ENCODE peak calls at places on chromosomes 5 and 9, in nine cellular contexts. One of them, this sample, is unnamed.

GRCh38 chr5:112125910-112126309 is 293.2 kb downstream of the EPB41L4A start:
- DNase-seq in Calu3: no peak
- DNase-seq in AG04450: no peak
- DNase-seq in HFFc6: no peak
- DNase-seq in CD8-positive, alpha-beta T cell: no peak
- DNase-seq in astrocyte of the spinal cord: no peak
- DNase-seq in kidney: no peak
- DNase-seq in ovary: no peak
- DNase-seq in cardiac fibroblast: no peak
- DNase-seq in this sample: no peak

GRCh38 chr9:115116620-115117284 is 1.2 kb downstream of the TNC start:
- DNase-seq in HFFc6: no peak
- DNase-seq in ovary: no peak
- DNase-seq in AG04450: no peak
- DNase-seq in cardiac fibroblast: no peak
- DNase-seq in CD8-positive, alpha-beta T cell: no peak
- DNase-seq in astrocyte of the spinal cord: no peak
- DNase-seq in Calu3: no peak
- DNase-seq in kidney: peak
- DNase-seq in this sample: no peak

GRCh38 chr5:64165500-64166200 is at the start of gene RNF180:
- DNase-seq in astrocyte of the spinal cord: peak
- DNase-seq in Calu3: peak
- DNase-seq in cardiac fibroblast: peak
- DNase-seq in CD8-positive, alpha-beta T cell: no peak
- DNase-seq in AG04450: no peak
- DNase-seq in HFFc6: no peak
- DNase-seq in kidney: peak
- DNase-seq in ovary: peak
- DNase-seq in this sample: peak

GRCh38 chr5:1105350-1106265 is 6.3 kb downstream of the SLC12A7 start:
- DNase-seq in kidney: no peak
- DNase-seq in HFFc6: no peak
- DNase-seq in ovary: no peak
- DNase-seq in AG04450: no peak
- DNase-seq in CD8-positive, alpha-beta T cell: peak
- DNase-seq in astrocyte of the spinal cord: no peak
- DNase-seq in Calu3: peak
- DNase-seq in cardiac fibroblast: no peak
- DNase-seq in this sample: no peak

GRCh38 chr9:35828716-35829083 is at the start of gene FAM221B:
- DNase-seq in astrocyte of the spinal cord: no peak
- DNase-seq in kidney: peak
- DNase-seq in ovary: no peak
- DNase-seq in cardiac fibroblast: no peak
- DNase-seq in CD8-positive, alpha-beta T cell: no peak
- DNase-seq in HFFc6: no peak
- DNase-seq in AG04450: no peak
- DNase-seq in Calu3: peak
- DNase-seq in this sample: peak

GRCh38 chr9:107008447-107008846 is 145.5 kb downstream of the ZNF462 start:
- DNase-seq in kidney: no peak
- DNase-seq in ovary: no peak
- DNase-seq in astrocyte of the spinal cord: no peak
- DNase-seq in CD8-positive, alpha-beta T cell: no peak
- DNase-seq in AG04450: no peak
- DNase-seq in cardiac fibroblast: no peak
- DNase-seq in HFFc6: no peak
- DNase-seq in Calu3: no peak
- DNase-seq in this sample: no peak

GRCh38 chr5:10499776-10500175 is 58.1 kb downstream of the ROPN1L start:
- DNase-seq in cardiac fibroblast: no peak
- DNase-seq in kidney: no peak
- DNase-seq in Calu3: no peak
- DNase-seq in astrocyte of the spinal cord: no peak
- DNase-seq in ovary: no peak
- DNase-seq in CD8-positive, alpha-beta T cell: no peak
- DNase-seq in AG04450: no peak
- DNase-seq in HFFc6: no peak
- DNase-seq in this sample: no peak

GRCh38 chr5:38641003-38641402 is 84.6 kb upstream of the LIFR start:
- DNase-seq in AG04450: no peak
- DNase-seq in kidney: no peak
- DNase-seq in Calu3: no peak
- DNase-seq in CD8-positive, alpha-beta T cell: no peak
- DNase-seq in cardiac fibroblast: no peak
- DNase-seq in astrocyte of the spinal cord: peak
- DNase-seq in HFFc6: no peak
- DNase-seq in ovary: no peak
- DNase-seq in this sample: no peak

GRCh38 chr5:132883261-132883834 is 9.9 kb downstream of the LEAP2 start:
- DNase-seq in kidney: no peak
- DNase-seq in AG04450: peak
- DNase-seq in CD8-positive, alpha-beta T cell: peak
- DNase-seq in astrocyte of the spinal cord: peak
- DNase-seq in cardiac fibroblast: peak
- DNase-seq in Calu3: peak
- DNase-seq in ovary: no peak
- DNase-seq in HFFc6: peak
- DNase-seq in this sample: peak

GRCh38 chr9:130426883-130427282 is 17.9 kb upstream of the ASS1 start:
- DNase-seq in HFFc6: peak
- DNase-seq in kidney: no peak
- DNase-seq in CD8-positive, alpha-beta T cell: no peak
- DNase-seq in ovary: no peak
- DNase-seq in cardiac fibroblast: peak
- DNase-seq in astrocyte of the spinal cord: peak
- DNase-seq in Calu3: peak
- DNase-seq in AG04450: no peak
- DNase-seq in this sample: no peak

GRCh38 chr9:133880851-133881634 is 111.1 kb downstream of the VAV2 start:
- DNase-seq in CD8-positive, alpha-beta T cell: no peak
- DNase-seq in ovary: no peak
- DNase-seq in kidney: no peak
- DNase-seq in astrocyte of the spinal cord: no peak
- DNase-seq in cardiac fibroblast: no peak
- DNase-seq in HFFc6: no peak
- DNase-seq in AG04450: no peak
- DNase-seq in Calu3: no peak
- DNase-seq in this sample: no peak

GRCh38 chr9:5008206-5008605 is 23.1 kb downstream of the JAK2 start:
- DNase-seq in Calu3: no peak
- DNase-seq in astrocyte of the spinal cord: peak
- DNase-seq in kidney: no peak
- DNase-seq in AG04450: no peak
- DNase-seq in CD8-positive, alpha-beta T cell: no peak
- DNase-seq in HFFc6: no peak
- DNase-seq in cardiac fibroblast: peak
- DNase-seq in ovary: no peak
- DNase-seq in this sample: no peak

GRCh38 chr5:59587489-59588337 is 305.8 kb downstream of the PDE4D start:
- DNase-seq in ovary: peak
- DNase-seq in HFFc6: peak
- DNase-seq in Calu3: peak
- DNase-seq in CD8-positive, alpha-beta T cell: no peak
- DNase-seq in cardiac fibroblast: peak
- DNase-seq in astrocyte of the spinal cord: peak
- DNase-seq in AG04450: peak
- DNase-seq in kidney: peak
- DNase-seq in this sample: peak

GRCh38 chr5:113510836-113511451 is 2.5 kb upstream of the YTHDC2 start:
- DNase-seq in CD8-positive, alpha-beta T cell: no peak
- DNase-seq in cardiac fibroblast: peak
- DNase-seq in kidney: no peak
- DNase-seq in ovary: no peak
- DNase-seq in Calu3: peak
- DNase-seq in HFFc6: peak
- DNase-seq in astrocyte of the spinal cord: peak
- DNase-seq in AG04450: no peak
- DNase-seq in this sample: no peak

GRCh38 chr9:35686222-35687203 is 3.2 kb downstream of the TPM2 start:
- DNase-seq in HFFc6: peak
- DNase-seq in Calu3: no peak
- DNase-seq in ovary: no peak
- DNase-seq in astrocyte of the spinal cord: peak
- DNase-seq in AG04450: no peak
- DNase-seq in CD8-positive, alpha-beta T cell: no peak
- DNase-seq in kidney: no peak
- DNase-seq in cardiac fibroblast: peak
- DNase-seq in this sample: no peak

GRCh38 chr9:20599195-20599594 is 23.1 kb downstream of the MLLT3 start:
- DNase-seq in CD8-positive, alpha-beta T cell: no peak
- DNase-seq in HFFc6: peak
- DNase-seq in ovary: no peak
- DNase-seq in AG04450: no peak
- DNase-seq in kidney: no peak
- DNase-seq in Calu3: no peak
- DNase-seq in cardiac fibroblast: peak
- DNase-seq in astrocyte of the spinal cord: peak
- DNase-seq in this sample: no peak

GRCh38 chr5:159780246-159780645 is 136.0 kb upstream of the ADRA1B start:
- DNase-seq in kidney: no peak
- DNase-seq in HFFc6: no peak
- DNase-seq in cardiac fibroblast: peak
- DNase-seq in AG04450: no peak
- DNase-seq in ovary: no peak
- DNase-seq in astrocyte of the spinal cord: peak
- DNase-seq in CD8-positive, alpha-beta T cell: no peak
- DNase-seq in Calu3: no peak
- DNase-seq in this sample: no peak

GRCh38 chr9:128149001-128149701 is at the start of gene LCN2:
- DNase-seq in ovary: no peak
- DNase-seq in kidney: peak
- DNase-seq in HFFc6: no peak
- DNase-seq in Calu3: peak
- DNase-seq in astrocyte of the spinal cord: no peak
- DNase-seq in AG04450: no peak
- DNase-seq in CD8-positive, alpha-beta T cell: no peak
- DNase-seq in cardiac fibroblast: no peak
- DNase-seq in this sample: no peak

GRCh38 chr5:14676320-14676719 is 11.8 kb downstream of the OTULIN start:
- DNase-seq in AG04450: no peak
- DNase-seq in astrocyte of the spinal cord: peak
- DNase-seq in ovary: no peak
- DNase-seq in kidney: no peak
- DNase-seq in HFFc6: peak
- DNase-seq in CD8-positive, alpha-beta T cell: peak
- DNase-seq in Calu3: peak
- DNase-seq in cardiac fibroblast: peak
- DNase-seq in this sample: no peak

GRCh38 chr5:72074238-72074637 is 33.0 kb upstream of the MAP1B start:
- DNase-seq in AG04450: no peak
- DNase-seq in astrocyte of the spinal cord: no peak
- DNase-seq in Calu3: no peak
- DNase-seq in HFFc6: no peak
- DNase-seq in cardiac fibroblast: no peak
- DNase-seq in CD8-positive, alpha-beta T cell: no peak
- DNase-seq in ovary: no peak
- DNase-seq in kidney: no peak
- DNase-seq in this sample: no peak

DNA sequence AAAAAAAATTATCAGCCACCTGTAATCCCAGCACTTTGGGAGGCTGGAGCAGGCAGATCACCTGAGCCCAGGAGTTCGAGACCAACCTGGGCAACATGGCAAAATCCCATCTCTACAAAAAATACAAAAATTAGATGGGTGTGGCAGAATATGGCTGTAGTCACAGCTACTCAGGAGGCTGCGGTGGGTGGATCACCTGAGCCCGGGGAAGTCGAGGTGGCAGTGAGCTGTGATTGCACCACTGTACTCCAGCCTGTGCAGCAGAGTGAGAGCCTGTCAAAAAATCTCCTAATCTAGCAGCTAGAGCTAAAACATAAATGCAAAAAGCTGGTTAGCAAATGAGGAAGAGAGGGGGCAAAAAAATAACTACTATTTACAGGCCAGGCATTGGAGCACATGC is 12.0 kb downstream of the PSMB7 start:
- DNase-seq in AG04450: no peak
- DNase-seq in cardiac fibroblast: no peak
- DNase-seq in kidney: no peak
- DNase-seq in HFFc6: no peak
- DNase-seq in CD8-positive, alpha-beta T cell: no peak
- DNase-seq in Calu3: no peak
- DNase-seq in astrocyte of the spinal cord: no peak
- DNase-seq in ovary: no peak
- DNase-seq in this sample: no peak
- TF ChIP-seq CTCF in AG04450: no peak
- TF ChIP-seq CTCF in cardiac fibroblast: no peak
- TF ChIP-seq CTCF in kidney: no peak
- TF ChIP-seq CTCF in HFFc6: no peak
- TF ChIP-seq CTCF in CD8-positive, alpha-beta T cell: no peak
- TF ChIP-seq CTCF in Calu3: no peak
- TF ChIP-seq CTCF in astrocyte of the spinal cord: no peak
- TF ChIP-seq CTCF in ovary: no peak
- TF ChIP-seq CTCF in this sample: no peak

GRCh38 chr9:137190315-137190853 is 1.9 kb downstream of the SSNA1 start:
- DNase-seq in CD8-positive, alpha-beta T cell: no peak
- DNase-seq in ovary: no peak
- DNase-seq in cardiac fibroblast: no peak
- DNase-seq in kidney: no peak
- DNase-seq in astrocyte of the spinal cord: no peak
- DNase-seq in HFFc6: no peak
- DNase-seq in AG04450: no peak
- DNase-seq in Calu3: no peak
- DNase-seq in this sample: no peak
- TF ChIP-seq CTCF in CD8-positive, alpha-beta T cell: no peak
- TF ChIP-seq CTCF in ovary: no peak
- TF ChIP-seq CTCF in cardiac fibroblast: no peak
- TF ChIP-seq CTCF in kidney: no peak
- TF ChIP-seq CTCF in astrocyte of the spinal cord: no peak
- TF ChIP-seq CTCF in HFFc6: peak
- TF ChIP-seq CTCF in AG04450: no peak
- TF ChIP-seq CTCF in Calu3: no peak
- TF ChIP-seq CTCF in this sample: no peak

GRCh38 chr9:34376596-34377401 is at the start of gene MYORG:
- DNase-seq in Calu3: peak
- DNase-seq in ovary: peak
- DNase-seq in CD8-positive, alpha-beta T cell: peak
- DNase-seq in HFFc6: peak
- DNase-seq in cardiac fibroblast: peak
- DNase-seq in astrocyte of the spinal cord: peak
- DNase-seq in AG04450: peak
- DNase-seq in kidney: peak
- DNase-seq in this sample: peak
- TF ChIP-seq CTCF in Calu3: no peak
- TF ChIP-seq CTCF in ovary: no peak
- TF ChIP-seq CTCF in CD8-positive, alpha-beta T cell: no peak
- TF ChIP-seq CTCF in HFFc6: no peak
- TF ChIP-seq CTCF in cardiac fibroblast: no peak
- TF ChIP-seq CTCF in astrocyte of the spinal cord: peak
- TF ChIP-seq CTCF in AG04450: no peak
- TF ChIP-seq CTCF in kidney: no peak
- TF ChIP-seq CTCF in this sample: no peak

DNA sequence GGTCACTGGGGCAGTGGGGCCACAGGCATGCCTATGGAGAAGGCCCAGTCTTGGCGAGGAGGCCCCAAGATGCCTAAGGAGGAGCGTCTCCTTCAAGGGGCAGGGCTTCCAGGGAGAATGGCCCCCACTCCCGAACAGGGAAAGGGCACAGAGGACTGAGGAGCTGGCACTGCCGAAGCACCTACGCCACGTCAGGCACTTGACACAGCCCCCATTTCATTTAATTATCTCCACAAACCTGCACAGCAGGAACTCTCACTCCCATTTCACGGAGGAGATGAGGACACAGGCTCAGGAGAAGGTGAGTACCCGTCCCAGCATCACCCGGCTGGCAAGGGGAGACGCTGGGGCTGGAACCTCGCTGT is 26.0 kb downstream of the EGR1 start:
- DNase-seq in cardiac fibroblast: no peak
- DNase-seq in CD8-positive, alpha-beta T cell: no peak
- DNase-seq in astrocyte of the spinal cord: no peak
- DNase-seq in Calu3: no peak
- DNase-seq in HFFc6: no peak
- DNase-seq in ovary: no peak
- DNase-seq in kidney: no peak
- DNase-seq in AG04450: no peak
- DNase-seq in this sample: no peak
- TF ChIP-seq CTCF in cardiac fibroblast: no peak
- TF ChIP-seq CTCF in CD8-positive, alpha-beta T cell: no peak
- TF ChIP-seq CTCF in astrocyte of the spinal cord: no peak
- TF ChIP-seq CTCF in Calu3: no peak
- TF ChIP-seq CTCF in HFFc6: no peak
- TF ChIP-seq CTCF in ovary: no peak
- TF ChIP-seq CTCF in kidney: no peak
- TF ChIP-seq CTCF in AG04450: no peak
- TF ChIP-seq CTCF in this sample: no peak